ENCODE peak calls at places on chromosomes 6 and 20, in seven cellular contexts. D, P, S, N, F, O and U are unnamed samples.

GRCh38 chr6:120405947-120406346 is 928.3 kb downstream of the TBC1D32 start:
- DNase-seq in D (no peak), P (no peak), S (no peak), N (no peak), F (peak; percentile 38), O (no peak), U (no peak)

GRCh38 chr6:42007286-42007685 is 43.0 kb upstream of the TAF8 start:
- DNase-seq in D (no peak), P (no peak), S (no peak), N (no peak), F (no peak), O (no peak), U (no peak)

GRCh38 chr6:23446394-23447001 is 679.5 kb upstream of the NRSN1 start:
- DNase-seq in D (no peak), P (no peak), S (no peak), N (peak; percentile 90), F (no peak), O (no peak), U (no peak)

GRCh38 chr6:143743256-143744166 is 65.7 kb downstream of the PHACTR2 start:
- DNase-seq in D (no peak), P (no peak), S (no peak), N (no peak), F (no peak), O (no peak), U (no peak)

GRCh38 chr6:134216304-134217029 is 101.4 kb downstream of the SGK1 start:
- DNase-seq in D (no peak), P (no peak), S (no peak), N (no peak), F (no peak), O (no peak), U (no peak)

GRCh38 chr6:144566868-144567615 is 281.9 kb downstream of the UTRN start:
- DNase-seq in D (no peak), P (no peak), S (no peak), N (no peak), F (no peak), O (no peak), U (no peak)

GRCh38 chr20:62376112-62377063 is 9.3 kb upstream of the LAMA5 start:
- DNase-seq in D (no peak), P (no peak), S (no peak), N (no peak), F (peak; percentile 87), O (no peak), U (peak; percentile 86)

GRCh38 chr20:11267131-11267761 is 593.4 kb upstream of the JAG1 start:
- DNase-seq in D (no peak), P (peak; percentile 85), S (no peak), N (no peak), F (peak; percentile 81), O (no peak), U (peak; percentile 51)

GRCh38 chr6:80338201-80338836 is 231.8 kb downstream of the BCKDHB start:
- DNase-seq in D (peak; percentile 73), P (no peak), S (peak; percentile 72), N (peak; percentile 61), F (peak; percentile 51), O (peak; percentile 60), U (peak; percentile 77)

GRCh38 chr6:9516207-9516606 is 898.7 kb downstream of the TFAP2A start:
- DNase-seq in D (no peak), P (no peak), S (no peak), N (no peak), F (no peak), O (no peak), U (peak; percentile 17)

GRCh38 chr20:62544505-62545055 is 68.8 kb upstream of the GATA5 start:
- DNase-seq in D (no peak), P (no peak), S (no peak), N (no peak), F (no peak), O (no peak), U (no peak)

GRCh38 chr20:34312024-34312460 is 8.9 kb upstream of the AHCY start:
- DNase-seq in D (no peak), P (no peak), S (no peak), N (no peak), F (no peak), O (no peak), U (no peak)

GRCh38 chr6:122804962-122805499 is 16.0 kb downstream of the SMPDL3A start:
- DNase-seq in D (no peak), P (no peak), S (no peak), N (no peak), F (no peak), O (no peak), U (no peak)

GRCh38 chr20:20721489-20721888 is 9.0 kb upstream of the RALGAPA2 start:
- DNase-seq in D (no peak), P (no peak), S (no peak), N (no peak), F (no peak), O (no peak), U (no peak)

GRCh38 chr20:33866398-33867079 is 55.4 kb downstream of the CHMP4B start:
- DNase-seq in D (no peak), P (no peak), S (no peak), N (no peak), F (no peak), O (no peak), U (no peak)

GRCh38 chr6:149830731-149831379 is 33.3 kb downstream of the LRP11 start:
- DNase-seq in D (no peak), P (no peak), S (no peak), N (no peak), F (no peak), O (no peak), U (no peak)

GRCh38 chr6:166553563-166554271 is 32.8 kb downstream of the RAMACL start:
- DNase-seq in D (no peak), P (no peak), S (no peak), N (no peak), F (no peak), O (no peak), U (no peak)

GRCh38 chr20:25496968-25497401 is 88.3 kb downstream of the NINL start:
- DNase-seq in D (no peak), P (no peak), S (no peak), N (no peak), F (no peak), O (no peak), U (no peak)

GRCh38 chr6:127938701-127939100 is 37.8 kb upstream of the THEMIS start:
- DNase-seq in D (no peak), P (no peak), S (no peak), N (no peak), F (no peak), O (no peak), U (no peak)

GRCh38 chr6:145278163-145278807 is 457.0 kb downstream of the EPM2A start:
- DNase-seq in D (no peak), P (no peak), S (no peak), N (peak; percentile 43), F (no peak), O (no peak), U (no peak)

GRCh38 chr20:53827996-53828672 is 234.5 kb upstream of the ZNF217 start:
- DNase-seq in D (no peak), P (no peak), S (no peak), N (no peak), F (no peak), O (no peak), U (no peak)

GRCh38 chr20:60213126-60213893 is 255.1 kb downstream of the CDH26 start:
- DNase-seq in D (no peak), P (peak; percentile 70), S (no peak), N (no peak), F (no peak), O (no peak), U (no peak)

GRCh38 chr6:144602523-144603180 is 317.5 kb downstream of the UTRN start:
- DNase-seq in D (no peak), P (no peak), S (no peak), N (no peak), F (no peak), O (peak; percentile 19), U (no peak)

GRCh38 chr20:50389437-50389807 is 120.8 kb upstream of the PTPN1 start:
- DNase-seq in D (no peak), P (no peak), S (no peak), N (no peak), F (no peak), O (no peak), U (no peak)

GRCh38 chr6:40928302-40928701 is 110.7 kb downstream of the UNC5CL start:
- DNase-seq in D (no peak), P (no peak), S (no peak), N (no peak), F (no peak), O (no peak), U (no peak)

GRCh38 chr20:44271915-44272663 is 25.0 kb downstream of the GDAP1L1 start:
- DNase-seq in D (no peak), P (no peak), S (no peak), N (no peak), F (peak; percentile 18), O (no peak), U (no peak)

GRCh38 chr20:4898282-4898681 is 103.0 kb downstream of the SLC23A2 start:
- DNase-seq in D (no peak), P (no peak), S (no peak), N (no peak), F (no peak), O (no peak), U (no peak)

GRCh38 chr6:133787859-133788505 is 100.9 kb upstream of the TCF21 start:
- DNase-seq in D (no peak), P (no peak), S (no peak), N (no peak), F (no peak), O (no peak), U (no peak)

GRCh38 chr6:31831350-31832215 is 4.0 kb downstream of the HSPA1B start:
- DNase-seq in D (no peak), P (no peak), S (no peak), N (no peak), F (no peak), O (no peak), U (no peak)

GRCh38 chr6:159100789-159101182 is 56.0 kb upstream of the TAGAP start:
- DNase-seq in D (no peak), P (peak; percentile 54), S (no peak), N (no peak), F (no peak), O (no peak), U (no peak)